ENCODE peak calls at places on chromosome 17, in six cellular contexts. N, G, P, D, T and Q are unnamed samples. For H3K4me1 and H3K27me3, the result is how much of the 10 kb centered on the place peaks cover.

GRCh38 chr17:6506679-6507231 is 49.6 kb downstream of the PITPNM3 start:
- DNase-seq in N (no peak), G (no peak), P (peak), D (no peak), T (peak), Q (no peak)

GRCh38 chr17:77619851-77620250 is 338.7 kb upstream of the TNRC6C start:
- DNase-seq in N (no peak), G (peak), P (no peak), D (no peak), T (peak), Q (no peak)

GRCh38 chr17:73231363-73231762 is 30.3 kb downstream of the CPSF4L start:
- DNase-seq in N (no peak), G (peak), P (peak), D (peak), T (peak), Q (no peak)

GRCh38 chr17:80844418-80844990 is 147.1 kb upstream of the CHMP6 start:
- DNase-seq in N (no peak), G (no peak), P (no peak), D (no peak), T (peak), Q (no peak)

GRCh38 chr17:81200695-81201580 is 21.8 kb downstream of the CEP131 start:
- DNase-seq in N (peak), G (peak), P (no peak), D (peak), T (peak), Q (no peak)

GRCh38 chr17:27340990-27341595 is 47.2 kb downstream of the WSB1 start:
- DNase-seq in N (no peak), G (no peak), P (no peak), D (no peak), T (no peak), Q (no peak)

GRCh38 chr17:49494399-49494798 is 694 bp upstream of the NGFR start:
- DNase-seq in N (no peak), G (no peak), P (no peak), D (no peak), T (no peak), Q (no peak)

GRCh38 chr17:60390881-60391418 is 983 bp downstream of the USP32 start:
- DNase-seq in N (peak), G (peak), P (peak), D (peak), T (peak), Q (peak)

GRCh38 chr17:58228679-58229078 is 9.6 kb upstream of the MKS1 start:
- DNase-seq in N (no peak), G (no peak), P (no peak), D (no peak), T (no peak), Q (no peak)

GRCh38 chr17:76570877-76571471 is 14.7 kb downstream of the ST6GALNAC2 start:
- DNase-seq in N (peak), G (no peak), P (no peak), D (no peak), T (no peak), Q (no peak)

GRCh38 chr17:6556121-6557039 is at the start of gene PITPNM3:
- DNase-seq in N (no peak), G (no peak), P (peak), D (no peak), T (no peak), Q (no peak)

GRCh38 chr17:7258731-7259554 is 3.3 kb downstream of the CLDN7 start:
- DNase-seq in N (peak), G (peak), P (no peak), D (no peak), T (peak), Q (no peak)

GRCh38 chr17:78137392-78138203 is 7.0 kb downstream of the TMC8 start:
- DNase-seq in N (no peak), G (no peak), P (no peak), D (peak), T (no peak), Q (no peak)

GRCh38 chr17:28937044-28937729 is 14.1 kb downstream of the PHF12 start:
- DNase-seq in N (peak), G (peak), P (no peak), D (no peak), T (no peak), Q (no peak)

GRCh38 chr17:65062168-65062915 is 5.8 kb upstream of the GNA13 start:
- DNase-seq in N (peak), G (no peak), P (no peak), D (no peak), T (no peak), Q (no peak)

GRCh38 chr17:55743103-55743679 is 7.7 kb upstream of the PCTP start:
- DNase-seq in N (peak), G (no peak), P (no peak), D (no peak), T (peak), Q (no peak)

GRCh38 chr17:77555741-77556291 is 402.7 kb upstream of the TNRC6C start:
- DNase-seq in N (no peak), G (no peak), P (no peak), D (peak), T (peak), Q (no peak)

GRCh38 chr17:57902800-57903759 is 52.1 kb downstream of the CUEDC1 start:
- DNase-seq in N (peak), G (peak), P (peak), D (no peak), T (peak), Q (peak)

GRCh38 chr17:77404812-77405581 is 264.2 kb downstream of the SEC14L1 start:
- DNase-seq in N (no peak), G (peak), P (no peak), D (peak), T (peak), Q (peak)

GRCh38 chr17:49843774-49844350 is 4.0 kb downstream of the TAC4 start:
- DNase-seq in N (no peak), G (no peak), P (no peak), D (peak), T (no peak), Q (no peak)

GRCh38 chr17:351436-351713 is 1.2 kb downstream of the RPH3AL start:
- DNase-seq in N (no peak), G (no peak), P (no peak), D (no peak), T (no peak), Q (no peak)

DNA sequence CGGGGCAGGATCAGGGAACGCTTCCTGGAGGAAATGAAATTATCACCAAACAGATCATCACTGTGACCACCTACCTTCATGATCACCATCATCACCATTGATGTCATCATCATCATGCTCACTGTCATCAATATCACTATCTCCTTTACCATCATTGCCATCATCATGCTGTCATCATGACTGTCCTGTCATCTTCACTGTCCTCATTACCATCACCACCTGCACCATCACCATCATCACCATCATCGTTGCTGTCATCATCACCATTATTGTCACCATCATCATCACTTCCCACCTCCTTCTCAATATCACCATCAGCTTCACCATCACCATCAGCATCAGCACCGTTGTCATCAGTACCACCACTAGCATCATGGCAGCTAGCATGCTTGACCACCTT is 65.3 kb downstream of the NTN1 start:
- DNase-seq in N (no peak), G (no peak), P (no peak), D (no peak), T (no peak), Q (no peak)
- H3K4me1 ChIP-seq in N (under half), G (under half), P (under half), D (under half), T (under half), Q (under half)

GRCh38 chr17:69462882-69463281 is 48.4 kb downstream of the MAP2K6 start:
- DNase-seq in N (no peak), G (no peak), P (no peak), D (no peak), T (no peak), Q (no peak)
- H3K27ac ChIP-seq in N (no peak), G (no peak), P (no peak), D (no peak), T (no peak), Q (no peak)

DNA sequence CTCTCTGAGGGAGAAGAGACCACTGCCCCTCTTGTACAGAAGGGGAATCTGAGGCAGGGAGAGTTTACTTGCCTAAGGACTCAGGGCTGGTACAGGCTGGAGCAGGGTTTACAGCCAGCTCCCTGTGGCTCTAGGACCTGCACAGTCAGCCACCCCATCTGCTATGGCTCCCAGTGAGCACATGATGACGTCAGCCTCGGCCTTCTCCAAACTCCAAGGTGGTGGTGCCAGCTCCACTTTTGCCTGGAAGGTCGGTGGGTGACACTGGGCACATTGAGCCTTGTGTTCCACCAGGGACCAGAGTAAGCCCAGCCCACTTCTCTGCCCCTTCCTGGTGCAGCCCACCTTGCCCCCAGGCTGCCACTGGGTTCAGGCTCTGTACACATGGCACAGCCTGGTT is 202.2 kb downstream of the ENGASE start:
- DNase-seq in N (no peak), G (no peak), P (no peak), D (no peak), T (no peak), Q (no peak)
- H3K27me3 ChIP-seq in N (under half), G (under half), P (under half), D (under half), T (under half), Q (under half)

DNA sequence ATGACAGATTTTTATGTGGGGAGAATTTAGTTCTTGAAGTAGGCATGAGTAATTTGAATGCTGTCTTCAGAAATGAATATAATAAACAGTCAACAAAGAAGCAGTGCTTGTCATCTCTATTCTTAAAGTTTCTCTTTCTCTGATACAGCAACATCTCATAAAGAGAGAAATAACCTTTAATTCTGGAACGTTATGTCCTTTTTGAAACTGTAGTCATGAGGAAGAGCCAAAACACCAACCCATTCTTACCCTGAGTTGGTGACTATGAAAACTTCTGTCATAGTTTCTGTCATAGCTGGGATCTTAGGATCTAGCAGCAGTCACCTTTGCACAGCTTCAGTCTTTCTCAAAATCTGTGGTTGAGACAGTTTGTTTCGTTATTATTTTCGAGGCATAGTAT is 15.3 kb upstream of the RASL10B start:
- DNase-seq in N (no peak), G (no peak), P (no peak), D (no peak), T (no peak), Q (no peak)
- H3K4me1 ChIP-seq in N (under half), G (under half), P (under half), D (under half), T (under half), Q (under half)

GRCh38 chr17:38996660-38997337 is 29.6 kb upstream of the FBXO47 start:
- DNase-seq in N (no peak), G (no peak), P (no peak), D (no peak), T (peak), Q (no peak)
- H3K27ac ChIP-seq in N (no peak), G (no peak), P (no peak), D (no peak), T (no peak), Q (no peak)

DNA sequence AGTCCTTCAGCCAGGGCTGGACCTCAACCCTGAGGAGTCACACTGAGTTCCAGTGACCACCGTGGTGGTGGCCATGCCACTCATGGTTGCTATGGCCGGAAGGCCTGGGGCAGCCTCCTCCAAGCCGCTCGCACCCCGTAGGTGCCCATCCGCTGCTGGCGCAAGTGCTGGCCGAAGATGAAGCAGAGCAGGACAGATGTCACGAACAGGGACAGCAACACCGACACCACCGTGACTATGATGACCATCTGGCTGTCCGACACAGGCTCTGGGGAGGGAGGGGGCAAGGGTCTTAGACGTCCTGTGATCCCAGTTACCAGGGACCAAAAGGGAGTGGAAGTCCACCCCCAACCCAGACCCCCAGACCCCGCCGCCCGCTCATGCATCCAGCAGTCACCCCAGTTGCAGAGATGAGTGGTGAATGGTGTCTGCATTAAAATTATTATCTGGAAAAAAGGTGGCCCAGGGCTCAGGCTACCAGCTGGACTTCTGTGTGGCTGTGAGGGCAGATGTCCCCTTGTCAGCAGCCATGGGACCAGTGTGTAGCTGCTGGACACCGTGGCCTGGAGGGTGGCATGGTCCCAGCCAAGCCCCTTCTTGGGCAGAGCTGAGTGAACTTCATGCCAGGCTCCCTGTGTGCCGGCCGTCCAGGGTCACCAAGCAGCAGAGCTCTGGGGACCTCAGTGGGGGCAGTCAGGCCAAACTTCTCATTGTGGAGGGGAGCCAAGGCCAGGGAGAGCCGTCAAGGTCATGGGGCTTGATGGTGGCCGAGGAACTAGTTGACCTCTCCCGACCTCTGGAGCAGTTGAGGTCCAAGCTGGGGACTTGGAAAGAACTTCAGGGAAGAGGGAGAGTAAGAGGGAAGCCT is 4.7 kb downstream of the PRR29 start:
- DNase-seq in N (no peak), G (no peak), P (no peak), D (no peak), T (no peak), Q (no peak)
- H3K27me3 ChIP-seq in N (under half), G (under half), P (under half), D (under half), T (under half), Q (under half)

GRCh38 chr17:39674179-39674578 is 5.9 kb downstream of the PNMT start:
- DNase-seq in N (no peak), G (no peak), P (no peak), D (no peak), T (no peak), Q (no peak)
- H3K4me1 ChIP-seq in N (half or more), G (under half), P (under half), D (under half), T (under half), Q (under half)

GRCh38 chr17:42405963-42406495 is 17.0 kb downstream of the CAVIN1 start:
- DNase-seq in N (peak), G (peak), P (peak), D (peak), T (peak), Q (peak)
- H3K27ac ChIP-seq in N (no peak), G (peak), P (no peak), D (no peak), T (no peak), Q (no peak)

GRCh38 chr17:70338946-70339354 is 169.6 kb downstream of the KCNJ2 start:
- DNase-seq in N (no peak), G (no peak), P (no peak), D (no peak), T (no peak), Q (no peak)

GRCh38 chr17:70343134-70343533 is 173.8 kb downstream of the KCNJ2 start:
- DNase-seq in N (no peak), G (no peak), P (no peak), D (no peak), T (no peak), Q (no peak)

GRCh38 chr17:70345061-70345460 is 175.7 kb downstream of the KCNJ2 start:
- DNase-seq in N (no peak), G (no peak), P (no peak), D (no peak), T (no peak), Q (no peak)

GRCh38 chr17:70344356-70345060 is 175.2 kb downstream of the KCNJ2 start:
- DNase-seq in N (no peak), G (peak), P (no peak), D (no peak), T (peak), Q (no peak)
- H3K27me3 ChIP-seq in N (under half), G (under half), P (under half), D (under half), T (under half), Q (under half)

GRCh38 chr17:10018461-10018891 is 113.4 kb upstream of the RCVRN start:
- DNase-seq in N (no peak), G (no peak), P (no peak), D (no peak), T (no peak), Q (no peak)
- H3K4me1 ChIP-seq in N (under half), G (under half), P (under half), D (under half), T (under half), Q (under half)